ENCODE peak calls at places on chromosomes 3 and 15, in five cellular contexts. One of them, this sample, is unnamed.

GRCh38 chr15:69093614-69094013 is 66.8 kb upstream of the GLCE start:
- DNase-seq in NCI-H510A treated with DMSO at 0.1 percent for 48 hours: no peak
- DNase-seq in HAP-1: no peak
- DNase-seq in HuH-7.5: no peak
- DNase-seq in HFF-Myc: no peak
- DNase-seq in this sample: no peak

GRCh38 chr3:193787496-193787870 is 194.5 kb downstream of the OPA1 start:
- DNase-seq in NCI-H510A treated with DMSO at 0.1 percent for 48 hours: no peak
- DNase-seq in HAP-1: no peak
- DNase-seq in HuH-7.5: no peak
- DNase-seq in HFF-Myc: no peak
- DNase-seq in this sample: no peak

GRCh38 chr15:57649138-57649537 is 57.4 kb upstream of the POLR2M start:
- DNase-seq in NCI-H510A treated with DMSO at 0.1 percent for 48 hours: no peak
- DNase-seq in HAP-1: no peak
- DNase-seq in HuH-7.5: no peak
- DNase-seq in HFF-Myc: no peak
- DNase-seq in this sample: no peak

GRCh38 chr3:194976049-194976451 is 290.4 kb downstream of the FAM43A start:
- DNase-seq in NCI-H510A treated with DMSO at 0.1 percent for 48 hours: no peak
- DNase-seq in HAP-1: no peak
- DNase-seq in HuH-7.5: no peak
- DNase-seq in HFF-Myc: no peak
- DNase-seq in this sample: no peak

GRCh38 chr3:45035441-45036301 is 9.6 kb downstream of the CLEC3B start:
- DNase-seq in NCI-H510A treated with DMSO at 0.1 percent for 48 hours: no peak
- DNase-seq in HAP-1: no peak
- DNase-seq in HuH-7.5: no peak
- DNase-seq in HFF-Myc: no peak
- DNase-seq in this sample: no peak

GRCh38 chr3:193869221-193870201 is 266.4 kb upstream of the HES1 start:
- DNase-seq in NCI-H510A treated with DMSO at 0.1 percent for 48 hours: no peak
- DNase-seq in HAP-1: no peak
- DNase-seq in HuH-7.5: no peak
- DNase-seq in HFF-Myc: peak; percentile 40
- DNase-seq in this sample: peak; percentile 70

GRCh38 chr3:53318522-53318921 is 28.8 kb downstream of the DCP1A start:
- DNase-seq in NCI-H510A treated with DMSO at 0.1 percent for 48 hours: no peak
- DNase-seq in HAP-1: no peak
- DNase-seq in HuH-7.5: no peak
- DNase-seq in HFF-Myc: peak; percentile 21
- DNase-seq in this sample: no peak

GRCh38 chr3:141307351-141308059 is 60.8 kb upstream of the ZBTB38 start:
- DNase-seq in NCI-H510A treated with DMSO at 0.1 percent for 48 hours: no peak
- DNase-seq in HAP-1: no peak
- DNase-seq in HuH-7.5: no peak
- DNase-seq in HFF-Myc: no peak
- DNase-seq in this sample: no peak

GRCh38 chr3:127220497-127220896 is 27.6 kb downstream of the PRR23E start:
- DNase-seq in NCI-H510A treated with DMSO at 0.1 percent for 48 hours: no peak
- DNase-seq in HAP-1: no peak
- DNase-seq in HuH-7.5: no peak
- DNase-seq in HFF-Myc: no peak
- DNase-seq in this sample: no peak

GRCh38 chr15:70493787-70494514 is 269.4 kb downstream of the UACA start:
- DNase-seq in NCI-H510A treated with DMSO at 0.1 percent for 48 hours: no peak
- DNase-seq in HAP-1: no peak
- DNase-seq in HuH-7.5: peak; percentile 81
- DNase-seq in HFF-Myc: no peak
- DNase-seq in this sample: peak; percentile 29

GRCh38 chr3:38497026-38497425 is 886 bp downstream of the EXOG start:
- DNase-seq in NCI-H510A treated with DMSO at 0.1 percent for 48 hours: no peak
- DNase-seq in HAP-1: no peak
- DNase-seq in HuH-7.5: no peak
- DNase-seq in HFF-Myc: no peak
- DNase-seq in this sample: no peak

GRCh38 chr3:194307849-194308248 is 43.3 kb downstream of the CPN2 start:
- DNase-seq in NCI-H510A treated with DMSO at 0.1 percent for 48 hours: no peak
- DNase-seq in HAP-1: no peak
- DNase-seq in HuH-7.5: no peak
- DNase-seq in HFF-Myc: no peak
- DNase-seq in this sample: no peak

GRCh38 chr3:5891721-5892120 is 704.2 kb downstream of the EDEM1 start:
- DNase-seq in NCI-H510A treated with DMSO at 0.1 percent for 48 hours: peak; percentile 56
- DNase-seq in HAP-1: no peak
- DNase-seq in HuH-7.5: no peak
- DNase-seq in HFF-Myc: no peak
- DNase-seq in this sample: no peak

GRCh38 chr3:112134335-112135124 is 1.5 kb upstream of the GCSAM start:
- DNase-seq in NCI-H510A treated with DMSO at 0.1 percent for 48 hours: no peak
- DNase-seq in HAP-1: no peak
- DNase-seq in HuH-7.5: no peak
- DNase-seq in HFF-Myc: no peak
- DNase-seq in this sample: no peak

GRCh38 chr15:32825219-32825618 is 107.4 kb downstream of the GREM1 start:
- DNase-seq in NCI-H510A treated with DMSO at 0.1 percent for 48 hours: no peak
- DNase-seq in HAP-1: no peak
- DNase-seq in HuH-7.5: no peak
- DNase-seq in HFF-Myc: no peak
- DNase-seq in this sample: no peak

GRCh38 chr3:2098398-2099027 is at the start of gene CNTN4:
- DNase-seq in NCI-H510A treated with DMSO at 0.1 percent for 48 hours: peak; percentile 65
- DNase-seq in HAP-1: peak; percentile 76
- DNase-seq in HuH-7.5: peak; percentile 53
- DNase-seq in HFF-Myc: no peak
- DNase-seq in this sample: peak; percentile 25

GRCh38 chr3:65277788-65278187 is 590.0 kb upstream of the ADAMTS9 start:
- DNase-seq in NCI-H510A treated with DMSO at 0.1 percent for 48 hours: peak; percentile 21
- DNase-seq in HAP-1: no peak
- DNase-seq in HuH-7.5: no peak
- DNase-seq in HFF-Myc: no peak
- DNase-seq in this sample: no peak

GRCh38 chr15:85500729-85501128 is 120.3 kb downstream of the AKAP13 start:
- DNase-seq in NCI-H510A treated with DMSO at 0.1 percent for 48 hours: no peak
- DNase-seq in HAP-1: no peak
- DNase-seq in HuH-7.5: no peak
- DNase-seq in HFF-Myc: no peak
- DNase-seq in this sample: no peak

GRCh38 chr3:106560451-106560966 is 691.7 kb upstream of the CBLB start:
- DNase-seq in NCI-H510A treated with DMSO at 0.1 percent for 48 hours: no peak
- DNase-seq in HAP-1: no peak
- DNase-seq in HuH-7.5: no peak
- DNase-seq in HFF-Myc: no peak
- DNase-seq in this sample: peak; percentile 15

This sample was measured in H4.